ENCODE peak calls at places on chromosomes 4 and X, in six cellular contexts. A is psoas muscle, H is fibroblast of mammary gland, G is astrocyte of the spinal cord, J is fibroblast of lung, D is esophagus squamous epithelium. B is an unnamed sample.

GRCh38 chrX:155313766-155314165 is 20.6 kb downstream of the CLIC2 start:
- DNase-seq in H (peak), G (no peak), J (no peak), D (no peak), A (no peak), B (no peak)

GRCh38 chrX:7515681-7516413 is 327.1 kb upstream of the VCX start:
- DNase-seq in G (no peak), D (no peak), H (peak), J (no peak), A (no peak), B (no peak)

GRCh38 chr4:188106454-188106853 is 2.9 kb downstream of the TRIML2 start:
- DNase-seq in J (no peak), G (no peak), A (no peak), D (no peak), H (no peak), B (no peak)

GRCh38 chr4:81601270-81601694 is 129.6 kb upstream of the RASGEF1B start:
- DNase-seq in D (no peak), J (no peak), A (no peak), G (no peak), H (no peak), B (peak)

GRCh38 chr4:55381502-55381901 is 14.3 kb upstream of the TMEM165 start:
- DNase-seq in G (no peak), D (no peak), A (no peak), J (no peak), H (no peak), B (no peak)

GRCh38 chr4:169282429-169283113 is 11.8 kb upstream of the SH3RF1 start:
- DNase-seq in H (peak), A (no peak), D (no peak), J (no peak), G (no peak), B (no peak)

GRCh38 chr4:133598779-133599178 is 449.7 kb downstream of the PCDH10 start:
- DNase-seq in H (no peak), D (no peak), A (no peak), J (no peak), G (no peak), B (no peak)

GRCh38 chrX:7372843-7373525 is 225.0 kb upstream of the PUDP start:
- DNase-seq in D (no peak), H (peak), A (no peak), G (peak), J (peak), B (peak)

GRCh38 chr4:145061325-145061920 is 36.6 kb downstream of the ANAPC10 start:
- DNase-seq in A (no peak), H (peak), D (no peak), J (peak), G (peak), B (peak)

GRCh38 chrX:40544343-40545250 is 36.2 kb upstream of the ATP6AP2 start:
- DNase-seq in G (no peak), H (peak), D (no peak), A (no peak), J (peak), B (peak)

GRCh38 chr4:69977582-69977981 is 12.1 kb upstream of the CSN2 start:
- DNase-seq in A (no peak), G (peak), J (peak), D (no peak), H (peak), B (peak)

GRCh38 chr4:173990126-173990878 is 293.2 kb downstream of the FBXO8 start:
- DNase-seq in A (no peak), G (peak), J (peak), H (peak), D (no peak), B (peak)

GRCh38 chr4:8940792-8941491 is 69.3 kb upstream of the HMX1 start:
- DNase-seq in A (no peak), H (no peak), G (no peak), J (no peak), D (no peak), B (no peak)

GRCh38 chr4:114034189-114034588 is 54.7 kb upstream of the ARSJ start:
- DNase-seq in D (no peak), H (no peak), G (no peak), J (no peak), A (no peak), B (no peak)

GRCh38 chr4:89316931-89317366 is 9.3 kb upstream of the GPRIN3 start:
- DNase-seq in G (peak), H (peak), J (peak), A (no peak), D (no peak), B (peak)

GRCh38 chr4:164768516-164768915 is 14.6 kb downstream of the SMIM31 start:
- DNase-seq in J (no peak), A (no peak), H (peak), G (peak), D (no peak), B (peak)

GRCh38 chrX:23817979-23818336 is 35.0 kb downstream of the SAT1 start:
- DNase-seq in H (no peak), A (no peak), D (no peak), J (no peak), G (no peak), B (no peak)

GRCh38 chr4:186441502-186441901 is 113.9 kb downstream of the MTNR1A start:
- DNase-seq in G (no peak), H (no peak), D (no peak), J (no peak), A (no peak), B (no peak)

GRCh38 chr4:48968814-48969213 is 17.3 kb upstream of the CWH43 start:
- DNase-seq in D (no peak), H (peak), J (peak), G (peak), A (no peak), B (peak)

GRCh38 chr4:77818077-77818666 is 996 bp downstream of the CNOT6L start:
- DNase-seq in G (peak), A (peak), D (peak), J (peak), H (peak), B (peak)

GRCh38 chrX:31708116-31708515 is 636.3 kb upstream of the FTHL17 start:
- DNase-seq in A (no peak), G (peak), J (peak), H (peak), D (no peak), B (peak)

GRCh38 chrX:118502121-118502794 is 6.6 kb downstream of the DOCK11 start:
- DNase-seq in H (no peak), D (no peak), G (no peak), J (no peak), A (no peak), B (peak)

GRCh38 chrX:39760930-39761329 is 336.8 kb downstream of the BCOR start:
- DNase-seq in J (peak), A (no peak), D (no peak), G (no peak), H (no peak), B (no peak)

GRCh38 chrX:70427360-70427759 is 4.2 kb downstream of the GDPD2 start:
- DNase-seq in D (no peak), J (no peak), H (no peak), A (no peak), G (no peak), B (no peak)

GRCh38 chr4:141329174-141329569 is 108.5 kb downstream of the ZNF330 start:
- DNase-seq in G (no peak), D (no peak), H (peak), A (no peak), J (peak), B (peak)

GRCh38 chr4:182897601-182898478 is 19.3 kb downstream of the DCTD start:
- DNase-seq in J (no peak), D (no peak), A (no peak), G (no peak), H (no peak), B (no peak)

GRCh38 chr4:188714907-188715306 is 575.7 kb downstream of the TRIML1 start:
- DNase-seq in J (peak), H (peak), G (peak), A (no peak), D (no peak), B (peak)

GRCh38 chr4:145954924-145955339 is 16.3 kb upstream of the ZNF827 start:
- DNase-seq in A (no peak), J (peak), D (no peak), G (peak), H (peak), B (peak)

GRCh38 chrX:110846071-110846470 is 50.5 kb upstream of the CHRDL1 start:
- DNase-seq in H (peak), A (no peak), D (no peak), J (peak), G (no peak), B (no peak)

GRCh38 chr4:80206541-80207171 is 9.4 kb downstream of the PRDM8 start:
- DNase-seq in H (peak), J (no peak), G (no peak), D (no peak), A (peak), B (peak)

GRCh38 chrX:119734897-119735339 is 23.5 kb upstream of the SOWAHD start:
- DNase-seq in A (peak), J (no peak), G (no peak), H (no peak), D (no peak), B (no peak)

GRCh38 chr4:80255374-80256095 is 10.9 kb upstream of the FGF5 start:
- DNase-seq in D (no peak), J (peak), H (peak), G (peak), A (no peak), B (no peak)

GRCh38 chr4:169205146-169205806 is 65.5 kb downstream of the SH3RF1 start:
- DNase-seq in J (peak), D (no peak), A (no peak), H (peak), G (no peak), B (no peak)

GRCh38 chr4:23635468-23635867 is 254.4 kb downstream of the PPARGC1A start:
- DNase-seq in D (no peak), G (no peak), A (no peak), J (no peak), H (no peak), B (no peak)

GRCh38 chr4:84938316-84938715 is 28.2 kb downstream of the WDFY3 start:
- DNase-seq in J (peak), D (no peak), H (peak), A (no peak), G (peak), B (peak)

GRCh38 chr4:152810715-152811287 is 31.0 kb downstream of the ARFIP1 start:
- DNase-seq in A (no peak), J (no peak), G (no peak), D (no peak), H (no peak), B (no peak)

GRCh38 chr4:120673696-120674095 is 248.8 kb downstream of the PRDM5 start:
- DNase-seq in D (no peak), A (no peak), G (no peak), J (no peak), H (no peak), B (no peak)

GRCh38 chrX:150692837-150693781 is at the start of gene MTMR1:
- DNase-seq in A (peak), D (no peak), H (no peak), G (no peak), J (no peak), B (no peak)

GRCh38 chr4:105150511-105150910 is 3.8 kb downstream of the TET2 start:
- DNase-seq in H (no peak), J (peak), G (peak), D (no peak), A (no peak), B (no peak)

GRCh38 chr4:40232610-40233009 is 35.8 kb downstream of the RHOH start:
- DNase-seq in D (no peak), A (no peak), J (no peak), G (no peak), H (no peak), B (no peak)

GRCh38 chr4:40225497-40225896 is 28.7 kb downstream of the RHOH start:
- DNase-seq in H (no peak), J (no peak), D (no peak), G (no peak), A (no peak), B (no peak)

GRCh38 chr4:40227284-40227683 is 30.5 kb downstream of the RHOH start:
- DNase-seq in J (no peak), H (no peak), D (no peak), G (no peak), A (no peak), B (peak)

GRCh38 chr4:40231464-40231863 is 34.6 kb downstream of the RHOH start:
- DNase-seq in D (no peak), H (no peak), G (no peak), A (no peak), J (no peak), B (no peak)

GRCh38 chr4:40228497-40229365 is 31.9 kb downstream of the RHOH start:
- DNase-seq in J (no peak), A (no peak), G (no peak), H (peak), D (no peak), B (peak)
- H3K4me3 ChIP-seq in J (no peak), A (no peak), G (no peak), H (no peak), D (no peak), B (no peak)

DNA sequence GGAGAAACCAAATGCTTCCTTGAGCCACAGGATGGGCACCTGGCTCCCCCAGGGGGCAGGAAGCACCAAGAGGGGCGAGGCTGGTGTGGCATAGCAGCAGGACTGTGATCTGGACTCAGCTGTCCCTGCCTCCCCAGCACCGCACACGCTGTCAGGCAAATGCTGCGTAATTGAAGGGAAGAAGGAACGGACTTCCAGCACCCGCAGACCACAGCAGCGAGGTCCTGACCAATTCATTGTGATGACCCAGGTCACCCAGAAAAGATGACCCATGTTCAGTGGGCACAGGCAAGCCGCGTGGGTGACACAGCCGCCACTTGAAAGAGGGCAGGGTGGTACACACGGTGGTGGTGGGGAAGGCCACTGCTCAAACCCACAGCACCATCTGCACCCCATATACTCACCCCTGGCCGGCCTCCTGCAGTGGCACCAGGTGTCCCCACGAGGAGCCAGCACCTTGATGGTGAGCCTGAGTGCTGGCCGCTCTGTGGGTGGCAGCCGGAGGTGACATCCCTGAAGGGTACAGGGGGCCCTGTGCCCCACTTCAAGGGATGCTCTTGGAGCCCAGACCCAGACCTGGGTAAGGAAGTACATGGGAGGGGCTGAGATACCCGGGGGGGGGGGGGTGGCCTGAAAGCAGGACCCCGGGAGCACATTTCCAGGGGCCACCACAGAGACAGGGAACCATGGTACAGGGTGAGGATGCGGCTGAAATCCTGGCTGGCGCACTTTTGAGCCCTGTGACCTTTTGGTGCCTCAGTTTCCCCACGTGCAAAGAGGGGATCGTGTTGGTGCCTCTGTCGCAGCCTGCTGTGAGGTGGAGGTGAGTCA is 11.5 kb downstream of the NAT8L start:
- DNase-seq in G (no peak), J (no peak), H (no peak), D (no peak), A (no peak), B (no peak)
- TF ChIP-seq CTCF in G (no peak), J (no peak), H (no peak), D (no peak), A (no peak), B (no peak)

DNA sequence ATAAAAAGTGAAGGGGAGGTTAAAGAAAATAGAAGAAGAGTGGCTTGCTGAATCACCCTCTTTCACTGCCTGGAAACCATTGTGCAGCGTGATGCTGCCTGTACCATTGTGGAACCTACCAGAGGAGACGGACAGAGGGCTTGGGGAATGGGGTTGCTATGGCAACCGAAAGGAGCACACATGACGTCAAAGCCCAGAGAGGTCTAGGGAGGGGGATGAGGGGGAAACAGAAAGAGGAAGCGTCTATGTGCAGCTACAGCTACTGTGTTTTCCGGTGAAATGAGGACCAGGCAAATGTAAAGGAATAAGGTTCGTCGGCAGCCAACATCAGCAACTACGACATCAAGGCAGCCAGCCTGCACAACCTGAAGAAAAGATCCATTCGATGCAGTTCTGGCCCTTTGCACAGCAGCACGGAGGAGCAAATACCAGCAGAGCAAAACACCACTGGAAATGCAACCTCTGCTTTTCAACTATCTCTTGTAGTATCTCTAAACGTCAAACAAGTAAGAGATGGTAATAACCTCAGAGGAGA is at the start of gene MAPK10:
- DNase-seq in A (peak), D (peak), G (peak), J (peak), H (peak), B (peak)
- H3K4me3 ChIP-seq in A (peak), D (no peak), G (peak), J (no peak), H (peak), B (peak)

DNA sequence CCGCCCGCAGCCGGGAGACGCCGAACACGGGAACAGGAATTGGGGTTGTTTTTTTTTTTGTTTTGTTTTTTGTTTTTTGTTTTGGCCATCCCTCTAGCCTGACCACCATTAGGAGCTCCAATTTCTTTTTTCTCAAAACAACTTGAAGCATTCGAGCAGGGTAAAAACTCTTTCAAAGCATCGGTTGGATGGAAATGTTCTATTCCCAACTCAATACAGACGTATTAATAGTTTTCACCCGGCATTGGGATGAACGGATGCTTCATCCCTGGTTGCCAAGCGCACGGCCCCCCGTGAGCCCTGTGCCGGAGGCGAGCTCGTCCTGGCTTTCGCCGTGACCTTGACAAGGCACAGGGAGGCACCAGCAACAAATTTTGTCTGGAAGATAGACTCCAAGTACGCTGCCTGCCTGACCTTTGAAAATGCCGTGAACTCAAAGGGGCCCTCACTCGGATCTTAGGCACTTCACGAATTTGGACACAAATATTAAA is 352 bp upstream of the MAP3K15 start:
- DNase-seq in G (no peak), A (no peak), H (no peak), D (no peak), J (no peak), B (no peak)
- TF ChIP-seq CTCF in G (peak), A (peak), H (no peak), D (peak), J (no peak), B (no peak)

DNA sequence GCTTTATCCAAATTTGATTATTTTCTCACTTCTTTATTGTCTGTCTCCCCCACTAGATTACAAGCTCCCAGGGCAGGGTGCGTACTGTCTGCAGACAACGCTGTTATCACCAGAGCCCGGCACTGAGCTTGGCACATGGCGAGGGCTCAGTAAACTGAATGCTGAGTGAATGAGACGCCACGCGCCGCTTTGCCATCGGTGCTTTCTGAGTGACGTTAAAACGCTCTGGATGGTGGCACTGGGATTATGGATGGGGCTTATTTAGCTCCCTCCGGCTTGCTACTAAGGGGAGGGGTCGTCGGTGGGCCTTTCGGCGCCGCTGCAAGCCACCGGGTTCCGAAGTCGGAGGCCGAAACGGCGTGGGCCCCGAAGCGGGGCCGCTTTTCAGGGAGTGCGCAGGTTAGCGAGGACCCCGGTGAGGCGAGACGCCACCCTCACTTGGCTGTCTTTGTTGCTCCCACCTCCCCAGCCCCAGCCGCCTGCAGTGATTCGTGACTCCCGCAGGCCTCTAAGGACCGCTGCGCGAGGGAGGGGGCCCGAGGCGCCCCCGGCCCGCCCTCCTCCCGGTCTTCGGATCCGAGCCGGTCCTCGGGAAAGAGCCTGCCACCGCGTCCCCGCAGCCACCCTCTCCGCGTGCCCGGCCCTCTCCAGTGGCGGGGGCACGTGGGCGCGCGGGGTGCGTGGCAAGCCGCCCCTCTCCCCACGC is 566 bp upstream of the FHL1 start:
- DNase-seq in D (no peak), H (no peak), G (no peak), A (peak), J (peak), B (no peak)
- H3K4me3 ChIP-seq in D (peak), H (peak), G (peak), A (peak), J (peak), B (peak)